ENCODE peak calls at places on chromosomes 13 and 19, in seven cellular contexts. E is upper lobe of left lung; K is cardiac fibroblast; W is fibroblast of pulmonary artery; O is AG04450; R is CD8-positive, alpha-beta T cell; B is K562. F is an unnamed sample.

GRCh38 chr13:109779074-109779473 is 7.3 kb downstream of the IRS2 start:
- DNase-seq in E (no peak), K (no peak), W (no peak), O (no peak), R (peak), B (no peak), F (no peak)

GRCh38 chr19:10780368-10780767 is 55.6 kb downstream of the TMED1 start:
- DNase-seq in E (no peak), K (peak), W (peak), O (no peak), R (no peak), B (no peak), F (no peak)

GRCh38 chr19:39127812-39128510 is 2.4 kb downstream of the PAK4 start:
- DNase-seq in E (no peak), K (no peak), W (no peak), O (no peak), R (no peak), B (no peak), F (no peak)

GRCh38 chr13:55517312-55517711 is 1623.4 kb upstream of the PRR20A start:
- DNase-seq in E (no peak), K (no peak), W (no peak), O (no peak), R (no peak), B (no peak), F (no peak)

GRCh38 chr13:97283888-97284287 is 61.8 kb downstream of the MBNL2 start:
- DNase-seq in E (no peak), K (no peak), W (no peak), O (no peak), R (no peak), B (no peak), F (no peak)

GRCh38 chr13:91270031-91270430 is 77.5 kb upstream of the MIR17HG start:
- DNase-seq in E (no peak), K (peak), W (peak), O (no peak), R (no peak), B (no peak), F (no peak)

GRCh38 chr19:45645631-45646344 is 6.6 kb upstream of the EML2 start:
- DNase-seq in E (no peak), K (peak), W (peak), O (peak), R (peak), B (peak), F (peak)

GRCh38 chr19:16268676-16269319 is 55.8 kb upstream of the KLF2 start:
- DNase-seq in E (peak), K (no peak), W (no peak), O (no peak), R (peak), B (no peak), F (no peak)

GRCh38 chr13:74218291-74218690 is 84.1 kb upstream of the KLF12 start:
- DNase-seq in E (no peak), K (no peak), W (no peak), O (no peak), R (no peak), B (no peak), F (no peak)

GRCh38 chr13:57673197-57673596 is 41.7 kb downstream of the PCDH17 start:
- DNase-seq in E (no peak), K (no peak), W (no peak), O (no peak), R (no peak), B (no peak), F (no peak)

GRCh38 chr13:28283600-28283999 is 145.3 kb downstream of the PAN3 start:
- DNase-seq in E (no peak), K (no peak), W (no peak), O (no peak), R (no peak), B (no peak), F (no peak)

GRCh38 chr13:40120288-40120687 is 464.8 kb downstream of the COG6 start:
- DNase-seq in E (no peak), K (peak), W (peak), O (no peak), R (no peak), B (no peak), F (no peak)

GRCh38 chr19:17473041-17473440 is 2.7 kb downstream of the SLC27A1 start:
- DNase-seq in E (no peak), K (peak), W (peak), O (peak), R (no peak), B (no peak), F (no peak)

GRCh38 chr19:468587-469256 is 7.9 kb upstream of the SHC2 start:
- DNase-seq in E (peak), K (no peak), W (no peak), O (no peak), R (no peak), B (no peak), F (no peak)

DNA sequence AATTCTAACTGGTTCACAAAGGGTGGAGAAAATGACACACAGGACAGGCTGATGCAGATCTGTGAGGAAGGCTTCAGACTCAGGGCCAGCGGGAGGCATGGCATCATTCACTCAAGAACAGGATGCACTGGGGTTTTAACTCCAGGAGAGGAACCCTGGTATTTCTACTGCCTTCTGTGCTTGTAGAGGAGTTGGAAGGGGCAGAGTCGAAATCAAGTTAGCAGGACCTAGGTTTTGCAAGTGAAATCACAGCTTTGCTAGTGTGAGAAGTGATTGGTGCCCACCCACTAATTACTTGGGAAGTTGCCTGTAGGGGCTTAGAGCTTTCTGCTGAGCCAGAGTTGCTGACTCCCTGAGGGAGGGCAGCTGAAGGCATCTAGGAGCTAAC is 92.7 kb downstream of the AKAP11 start:
- DNase-seq in E (no peak), K (no peak), W (peak), O (no peak), R (no peak), B (no peak), F (no peak)
- TF ChIP-seq CTCF in E (no peak), K (no peak), W (no peak), O (no peak), R (no peak), B (no peak), F (no peak)

GRCh38 chr19:13101590-13102415 is 855 bp downstream of the LYL1 start:
- DNase-seq in E (no peak), K (no peak), W (no peak), O (no peak), R (no peak), B (no peak), F (no peak)
- H3K4me3 ChIP-seq in E (peak), K (peak), W (peak), O (no peak), R (peak), B (peak), F (peak)

DNA sequence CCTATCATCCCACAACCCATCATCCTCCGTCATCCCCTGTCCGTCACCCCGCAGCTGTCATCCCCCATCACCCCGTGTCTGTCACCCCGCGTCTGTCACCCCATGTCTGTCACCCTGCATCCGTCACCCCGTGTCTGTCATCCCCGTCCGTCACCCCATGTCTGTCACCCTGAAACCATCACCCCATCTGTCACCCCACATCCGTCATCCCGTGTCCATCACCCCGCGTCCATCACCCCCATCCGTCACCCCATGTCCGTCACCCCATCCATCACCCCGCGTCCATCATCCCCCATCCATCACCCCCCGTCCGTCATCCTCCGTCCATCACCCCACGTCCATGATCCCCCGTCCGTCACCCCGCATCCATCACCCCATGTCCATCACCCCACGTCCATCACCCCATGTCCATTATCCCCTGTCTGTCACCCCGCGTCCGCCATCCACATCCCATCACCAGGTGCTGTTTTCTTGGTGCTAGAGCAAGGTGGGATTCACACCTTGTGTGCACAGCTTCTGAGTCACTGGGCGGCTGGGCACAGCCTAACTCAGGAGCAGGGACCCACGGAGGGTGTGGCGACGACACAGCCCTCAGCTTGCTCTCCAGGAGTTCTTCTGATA is 24.2 kb downstream of the RASA3 start:
- DNase-seq in E (no peak), K (no peak), W (no peak), O (no peak), R (peak), B (no peak), F (peak)
- TF ChIP-seq CTCF in E (no peak), K (no peak), W (no peak), O (no peak), R (no peak), B (no peak), F (no peak)

DNA sequence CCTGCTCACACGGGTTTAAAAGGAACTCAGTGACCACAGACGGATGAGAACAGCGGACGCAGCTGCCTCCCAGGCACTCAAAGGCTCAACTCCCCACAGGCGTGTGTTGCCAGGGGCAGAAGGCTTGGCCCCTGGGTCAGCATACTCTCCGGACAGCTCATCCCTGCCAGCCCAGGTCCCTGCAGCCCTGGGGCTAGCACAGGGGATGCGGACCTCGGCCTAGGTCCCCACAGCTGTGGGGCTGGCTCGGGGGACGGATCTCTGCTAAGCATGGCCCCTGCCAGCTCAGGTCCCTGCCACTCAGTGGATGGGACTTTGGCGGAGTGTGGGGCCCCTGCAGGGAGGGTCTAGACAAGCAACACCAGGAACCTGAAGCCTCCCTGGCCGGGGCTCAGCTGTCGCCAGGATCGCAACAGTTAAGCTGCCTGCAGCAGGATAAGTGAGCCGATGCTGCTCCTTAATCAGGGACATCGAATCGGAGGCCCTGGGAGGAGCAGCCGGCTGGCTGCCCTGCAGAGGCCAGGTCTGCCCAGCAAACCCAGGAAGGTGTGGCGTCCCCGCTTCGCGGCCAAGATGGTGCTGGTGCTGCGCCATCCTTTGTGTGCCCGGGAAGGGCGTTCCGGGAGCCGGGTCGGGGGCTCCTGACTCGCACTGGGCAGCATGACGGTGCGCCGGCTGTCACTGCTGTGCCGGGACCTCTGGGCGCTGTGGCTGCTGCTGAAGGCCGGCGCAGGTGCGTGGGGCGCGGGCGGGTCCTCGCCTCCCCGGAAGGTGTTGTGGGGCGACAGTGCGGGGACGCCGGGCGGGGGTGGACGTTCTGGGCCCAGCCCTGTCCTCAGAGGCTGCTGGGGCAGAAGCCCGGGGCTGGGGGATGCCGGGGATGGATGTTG is 32.5 kb downstream of the MCF2L start:
- DNase-seq in E (peak), K (peak), W (peak), O (no peak), R (no peak), B (no peak), F (no peak)
- H3K4me3 ChIP-seq in E (peak), K (no peak), W (no peak), O (no peak), R (no peak), B (no peak), F (peak)

GRCh38 chr19:7328647-7329046 is 20.1 kb upstream of the ARHGEF18 start:
- DNase-seq in E (no peak), K (no peak), W (no peak), O (no peak), R (no peak), B (no peak), F (no peak)
- TF ChIP-seq CTCF in E (no peak), K (no peak), W (no peak), O (no peak), R (no peak), B (no peak), F (no peak)

F was measured in psoas muscle.